ENCODE peak calls at places on chromosomes 4 and X, in nine cellular contexts. Q, Z, T, S, D, I, C, K and M are unnamed samples.

GRCh38 chrX:116863029-116863428 is 400.3 kb upstream of the CT83 start:
- DNase-seq in Q (no peak), Z (no peak), T (no peak), S (no peak), D (no peak), I (no peak), C (no peak), K (no peak), M (no peak)

GRCh38 chrX:138886769-138887168 is 175.3 kb upstream of the FGF13 start:
- DNase-seq in Q (no peak), Z (no peak), T (peak), S (no peak), D (no peak), I (no peak), C (no peak), K (no peak), M (peak)

GRCh38 chrX:110037181-110037580 is 34.3 kb downstream of the TMEM164 start:
- DNase-seq in Q (no peak), Z (no peak), T (no peak), S (no peak), D (no peak), I (no peak), C (no peak), K (no peak), M (peak)

GRCh38 chr4:122777846-122778501 is 45.5 kb downstream of the BBS12 start:
- DNase-seq in Q (no peak), Z (peak), T (peak), S (no peak), D (no peak), I (no peak), C (no peak), K (peak), M (peak)

GRCh38 chr4:33746979-33747378 is 2497.3 kb downstream of the ARAP2 start:
- DNase-seq in Q (no peak), Z (no peak), T (peak), S (no peak), D (no peak), I (no peak), C (no peak), K (no peak), M (peak)

GRCh38 chrX:111262086-111262485 is 8.2 kb downstream of the CAPN6 start:
- DNase-seq in Q (no peak), Z (no peak), T (no peak), S (no peak), D (no peak), I (no peak), C (no peak), K (peak), M (no peak)

GRCh38 chr4:108400309-108400708 is 220.1 kb upstream of the RPL34 start:
- DNase-seq in Q (no peak), Z (no peak), T (no peak), S (no peak), D (no peak), I (no peak), C (no peak), K (no peak), M (no peak)

GRCh38 chr4:13640149-13640671 is 12.7 kb upstream of the BOD1L1 start:
- DNase-seq in Q (no peak), Z (no peak), T (peak), S (no peak), D (no peak), I (no peak), C (no peak), K (peak), M (peak)

GRCh38 chr4:4667643-4668081 is 125.8 kb upstream of the STX18 start:
- DNase-seq in Q (no peak), Z (no peak), T (no peak), S (no peak), D (no peak), I (no peak), C (no peak), K (no peak), M (no peak)

DNA sequence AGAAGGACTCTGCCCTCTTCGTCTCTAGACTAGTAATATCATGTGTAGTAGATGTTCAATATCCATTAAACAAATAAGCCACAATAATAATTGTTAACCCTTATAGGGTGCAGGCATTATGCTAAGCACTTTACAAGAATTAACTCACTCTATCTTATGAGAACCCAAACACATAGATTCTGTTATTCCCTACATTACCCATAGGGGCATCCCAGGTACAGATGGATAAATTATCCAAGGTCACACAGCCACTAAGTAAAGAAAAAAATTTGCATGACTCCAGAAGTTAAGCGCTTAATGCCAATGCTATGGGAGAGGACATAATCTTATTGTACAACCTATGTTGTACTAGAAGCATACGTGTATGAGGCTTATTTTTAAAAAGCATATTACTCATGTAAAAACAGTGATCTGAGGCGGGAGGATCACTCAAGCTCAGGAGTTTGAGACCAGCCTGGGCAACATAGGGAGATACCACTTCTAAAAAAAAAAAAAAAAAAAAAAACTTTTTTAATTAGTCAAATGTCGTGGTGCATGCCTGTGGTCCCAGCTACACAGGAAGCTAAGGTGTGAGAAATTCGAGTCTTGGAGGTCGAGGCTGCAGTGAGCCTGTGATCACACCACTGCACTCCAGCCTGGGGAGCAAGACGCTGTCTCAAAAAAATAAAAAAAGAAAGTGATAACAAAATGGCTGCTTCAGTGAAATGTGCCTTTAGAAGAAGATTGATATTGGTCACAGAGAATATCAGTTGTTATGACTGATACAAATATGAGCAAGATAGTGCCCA is 13.6 kb downstream of the LDB2 start:
- DNase-seq in Q (no peak), Z (no peak), T (no peak), S (no peak), D (no peak), I (no peak), C (no peak), K (no peak), M (no peak)
- TF ChIP-seq CTCF in Q (no peak), Z (no peak), T (no peak), S (no peak), D (no peak), I (no peak), C (no peak), K (no peak), M (no peak)

GRCh38 chrX:37717708-37718107 is 32.1 kb downstream of the XK start:
- DNase-seq in Q (no peak), Z (no peak), T (no peak), S (no peak), D (no peak), I (no peak), C (no peak), K (no peak), M (no peak)

GRCh38 chrX:37726346-37726745 is 40.8 kb downstream of the XK start:
- DNase-seq in Q (no peak), Z (no peak), T (no peak), S (no peak), D (no peak), I (no peak), C (no peak), K (no peak), M (no peak)

DNA sequence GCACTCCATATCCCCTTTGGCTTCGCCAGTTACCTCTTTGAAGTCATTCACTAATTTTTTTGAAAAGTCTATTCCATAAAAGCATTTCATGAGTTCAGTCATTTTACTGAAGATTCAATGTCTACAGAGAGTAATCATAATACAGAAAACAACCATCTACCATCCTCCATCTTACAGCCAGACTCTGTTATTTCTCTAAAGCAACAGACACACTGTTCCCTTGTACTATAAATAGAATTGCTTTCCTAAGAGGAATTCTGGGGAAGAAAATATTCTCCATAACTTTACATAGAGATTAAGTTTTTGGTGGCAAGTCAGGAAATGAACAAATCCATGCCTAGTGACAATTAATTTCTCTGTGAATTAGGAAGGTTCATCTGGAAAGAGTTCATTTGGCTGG is 37.0 kb downstream of the XK start:
- DNase-seq in Q (no peak), Z (no peak), T (no peak), S (no peak), D (no peak), I (no peak), C (no peak), K (no peak), M (no peak)
- TF ChIP-seq CTCF in Q (no peak), Z (no peak), T (no peak), S (no peak), D (no peak), I (no peak), C (no peak), K (no peak), M (no peak)

GRCh38 chrX:68121371-68121770 is 311.9 kb downstream of the OPHN1 start:
- DNase-seq in Q (no peak), Z (no peak), T (no peak), S (no peak), D (no peak), I (no peak), C (no peak), K (no peak), M (no peak)
- TF ChIP-seq CTCF in Q (no peak), Z (no peak), T (no peak), S (no peak), D (no peak), I (no peak), C (no peak), K (no peak), M (no peak)

GRCh38 chrX:155148724-155149537 is 67.3 kb upstream of the VBP1 start:
- DNase-seq in Q (peak), Z (no peak), T (peak), S (no peak), D (peak), I (no peak), C (no peak), K (peak), M (peak)
- TF ChIP-seq CTCF in Q (peak), Z (peak), T (peak), S (peak), D (peak), I (peak), C (no peak), K (peak), M (peak)

GRCh38 chr4:132642196-132642817 is 506.8 kb upstream of the PCDH10 start:
- DNase-seq in Q (no peak), Z (no peak), T (peak), S (no peak), D (peak), I (no peak), C (no peak), K (peak), M (peak)
- TF ChIP-seq CTCF in Q (no peak), Z (peak), T (peak), S (peak), D (peak), I (peak), C (peak), K (peak), M (peak)

DNA sequence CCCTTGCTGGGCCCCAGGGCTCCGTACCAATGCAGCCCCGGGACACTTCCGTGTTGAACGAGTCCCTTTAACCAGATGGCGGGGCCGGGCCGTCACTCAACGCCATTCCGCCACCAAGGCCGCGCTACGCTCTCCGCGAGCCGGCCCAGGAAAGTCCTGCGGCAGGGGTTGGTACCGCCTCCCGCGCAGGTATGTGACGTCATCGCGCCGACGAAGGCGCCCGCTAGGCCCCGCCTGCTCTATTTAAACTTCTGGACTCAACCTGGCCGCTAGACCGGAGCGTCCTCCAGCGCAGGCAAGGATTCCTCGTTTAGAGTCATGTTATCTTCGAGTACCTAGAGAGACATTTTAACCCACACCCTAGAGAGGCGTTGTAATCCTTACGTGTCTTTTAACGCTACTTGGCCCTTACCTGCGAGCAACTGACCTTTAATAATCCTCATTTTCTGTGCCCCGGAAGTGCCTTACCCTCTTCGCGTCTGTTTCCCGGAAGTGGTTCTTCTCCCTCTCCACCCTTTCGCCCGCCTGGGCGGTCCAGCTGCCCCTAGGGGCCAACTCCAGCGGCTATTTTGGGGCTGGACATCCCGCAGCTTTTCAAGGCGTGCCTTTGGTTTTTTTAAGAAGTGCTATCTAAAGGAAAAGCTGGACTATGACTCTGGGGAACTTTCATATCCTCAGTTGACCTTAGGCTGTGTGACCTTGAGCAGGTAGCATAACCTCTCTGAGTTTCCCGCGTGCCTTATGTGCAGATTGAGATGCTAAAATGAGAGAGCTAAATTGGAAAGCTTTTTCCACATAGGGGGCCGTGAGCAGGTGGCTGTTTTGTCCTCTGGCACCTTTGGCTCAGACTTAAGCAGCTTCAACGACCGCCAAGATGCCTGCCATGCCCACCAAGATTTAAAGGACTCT is at the start of gene PNPLA4:
- DNase-seq in Q (peak), Z (peak), T (peak), S (peak), D (peak), I (peak), C (peak), K (peak), M (peak)
- TF ChIP-seq CTCF in Q (no peak), Z (peak), T (peak), S (no peak), D (no peak), I (no peak), C (no peak), K (peak), M (no peak)

DNA sequence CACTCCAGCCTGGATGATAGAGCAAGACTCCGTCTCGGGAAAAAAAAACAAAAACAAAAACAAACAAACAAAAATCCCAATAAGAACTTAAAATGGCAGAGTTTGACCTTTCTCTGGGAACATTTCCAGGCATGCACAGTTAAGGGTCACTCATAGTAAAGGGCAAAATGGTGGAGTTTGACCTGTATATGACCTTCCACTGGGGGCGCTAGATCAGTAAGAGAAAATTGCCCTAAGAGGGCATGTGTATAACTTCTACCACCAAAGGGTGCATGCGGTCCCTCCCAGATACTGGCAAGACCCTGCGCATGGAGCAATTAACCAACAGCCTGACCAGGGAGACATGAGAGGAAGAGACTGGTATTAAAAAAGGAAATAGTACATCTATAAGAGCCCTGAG is 177.2 kb downstream of the MOSPD2 start:
- DNase-seq in Q (no peak), Z (no peak), T (no peak), S (no peak), D (no peak), I (no peak), C (no peak), K (no peak), M (no peak)
- TF ChIP-seq CTCF in Q (no peak), Z (no peak), T (no peak), S (no peak), D (no peak), I (no peak), C (no peak), K (no peak), M (no peak)

GRCh38 chrX:154728791-154729190 is 22.1 kb downstream of the GAB3 start:
- DNase-seq in Q (no peak), Z (no peak), T (no peak), S (no peak), D (no peak), I (no peak), C (no peak), K (no peak), M (no peak)
- TF ChIP-seq CTCF in Q (no peak), Z (no peak), T (no peak), S (no peak), D (no peak), I (no peak), C (no peak), K (no peak), M (no peak)

GRCh38 chr4:55409468-55410171 is 13.9 kb downstream of the TMEM165 start:
- DNase-seq in Q (no peak), Z (no peak), T (peak), S (no peak), D (peak), I (no peak), C (no peak), K (peak), M (no peak)
- TF ChIP-seq CTCF in Q (no peak), Z (peak), T (peak), S (peak), D (peak), I (no peak), C (no peak), K (peak), M (no peak)

GRCh38 chr4:23660865-23661264 is 229.0 kb downstream of the PPARGC1A start:
- DNase-seq in Q (no peak), Z (no peak), T (no peak), S (no peak), D (no peak), I (no peak), C (no peak), K (no peak), M (no peak)
- TF ChIP-seq CTCF in Q (no peak), Z (no peak), T (no peak), S (no peak), D (no peak), I (no peak), C (no peak), K (no peak), M (no peak)